ENCODE peak calls at places on chromosomes 7 and 10, in seven cellular contexts. Z is NAMALWA, R is kidney, Y is NCI-H1092, X is A172, U is ascending aorta, V is OCI-M1. N is an unnamed sample.

GRCh38 chr10:13633689-13634088 is 46.9 kb downstream of the PRPF18 start:
- DNase-seq in Z (no peak), R (no peak), Y (no peak), X (no peak), U (no peak), V (no peak), N (no peak)

GRCh38 chr7:140673063-140673769 is 471 bp downstream of the ADCK2 start:
- DNase-seq in Z (peak; percentile 70), R (peak; percentile 91), Y (no peak), X (no peak), U (no peak), V (peak; percentile 47), N (no peak)

GRCh38 chr7:37109853-37110252 is 338.8 kb downstream of the ELMO1 start:
- DNase-seq in Z (no peak), R (no peak), Y (no peak), X (no peak), U (no peak), V (peak; percentile 2), N (no peak)

GRCh38 chr10:34895977-34896376 is 80.9 kb upstream of the PARD3 start:
- DNase-seq in Z (no peak), R (no peak), Y (no peak), X (no peak), U (no peak), V (no peak), N (no peak)

GRCh38 chr10:7788640-7789335 is 811 bp downstream of the ATP5F1C start:
- DNase-seq in Z (peak; percentile 57), R (no peak), Y (no peak), X (peak; percentile 23), U (no peak), V (no peak), N (no peak)

GRCh38 chr10:93837783-93838677 is 55.7 kb upstream of the SLC35G1 start:
- DNase-seq in Z (no peak), R (no peak), Y (no peak), X (no peak), U (no peak), V (no peak), N (no peak)

GRCh38 chr10:102196893-102197292 is 29.2 kb upstream of the ELOVL3 start:
- DNase-seq in Z (no peak), R (no peak), Y (no peak), X (no peak), U (no peak), V (no peak), N (no peak)

GRCh38 chr7:66539264-66539623 is 89.4 kb upstream of the KCTD7 start:
- DNase-seq in Z (no peak), R (no peak), Y (no peak), X (no peak), U (no peak), V (no peak), N (no peak)

GRCh38 chr7:15684834-15685233 is 1.6 kb downstream of the MEOX2 start:
- DNase-seq in Z (no peak), R (no peak), Y (peak; percentile 73), X (no peak), U (no peak), V (no peak), N (no peak)